ENCODE peak calls at places on chromosomes 12 and 14, in six cellular contexts. One of them, this sample, is unnamed.

GRCh38 chr14:51901475-51902024 is 41.1 kb downstream of the GNG2 start:
- DNase-seq in uterus: no peak
- DNase-seq in kidney: no peak
- DNase-seq in breast epithelium: no peak
- DNase-seq in A549: no peak
- DNase-seq in epithelial cell of prostate: no peak
- DNase-seq in this sample: no peak

GRCh38 chr14:105095236-105095805 is 30.1 kb upstream of the GPR132 start:
- DNase-seq in epithelial cell of prostate: no peak
- DNase-seq in breast epithelium: peak
- DNase-seq in kidney: peak
- DNase-seq in A549: no peak
- DNase-seq in uterus: no peak
- DNase-seq in this sample: no peak

GRCh38 chr12:31206038-31206670 is 119.8 kb downstream of the SINHCAF start:
- DNase-seq in uterus: no peak
- DNase-seq in breast epithelium: no peak
- DNase-seq in kidney: no peak
- DNase-seq in epithelial cell of prostate: peak
- DNase-seq in A549: no peak
- DNase-seq in this sample: no peak

GRCh38 chr12:45671254-45671653 is 58.3 kb upstream of the ARID2 start:
- DNase-seq in kidney: no peak
- DNase-seq in epithelial cell of prostate: no peak
- DNase-seq in uterus: no peak
- DNase-seq in A549: no peak
- DNase-seq in breast epithelium: no peak
- DNase-seq in this sample: no peak

GRCh38 chr12:62859203-62859799 is 75.6 kb downstream of the PPM1H start:
- DNase-seq in uterus: no peak
- DNase-seq in epithelial cell of prostate: no peak
- DNase-seq in breast epithelium: no peak
- DNase-seq in kidney: no peak
- DNase-seq in A549: no peak
- DNase-seq in this sample: no peak

GRCh38 chr12:131988054-131988796 is 38.5 kb downstream of the EP400 start:
- DNase-seq in kidney: no peak
- DNase-seq in breast epithelium: no peak
- DNase-seq in epithelial cell of prostate: no peak
- DNase-seq in A549: no peak
- DNase-seq in uterus: no peak
- DNase-seq in this sample: no peak

GRCh38 chr12:53825246-53826081 is 73.7 kb upstream of the CISTR start:
- DNase-seq in epithelial cell of prostate: peak
- DNase-seq in breast epithelium: no peak
- DNase-seq in A549: peak
- DNase-seq in uterus: no peak
- DNase-seq in kidney: no peak
- DNase-seq in this sample: no peak

GRCh38 chr12:125218952-125219351 is 153.7 kb downstream of the AACS start:
- DNase-seq in breast epithelium: no peak
- DNase-seq in epithelial cell of prostate: no peak
- DNase-seq in A549: no peak
- DNase-seq in kidney: no peak
- DNase-seq in uterus: no peak
- DNase-seq in this sample: no peak

GRCh38 chr14:24080888-24081738 is 9.8 kb downstream of the CPNE6 start:
- DNase-seq in epithelial cell of prostate: no peak
- DNase-seq in A549: peak
- DNase-seq in uterus: peak
- DNase-seq in breast epithelium: peak
- DNase-seq in kidney: peak
- DNase-seq in this sample: peak

GRCh38 chr12:89469361-89469760 is 55.2 kb downstream of the GALNT4 start:
- DNase-seq in A549: no peak
- DNase-seq in uterus: no peak
- DNase-seq in epithelial cell of prostate: no peak
- DNase-seq in breast epithelium: no peak
- DNase-seq in kidney: no peak
- DNase-seq in this sample: no peak

GRCh38 chr14:68379510-68380303 is 413.2 kb downstream of the ZFP36L1 start:
- DNase-seq in epithelial cell of prostate: no peak
- DNase-seq in A549: no peak
- DNase-seq in kidney: no peak
- DNase-seq in uterus: no peak
- DNase-seq in breast epithelium: no peak
- DNase-seq in this sample: no peak

GRCh38 chr14:90398315-90398811 is 1.5 kb downstream of the CALM1 start:
- DNase-seq in breast epithelium: peak
- DNase-seq in A549: no peak
- DNase-seq in epithelial cell of prostate: no peak
- DNase-seq in uterus: peak
- DNase-seq in kidney: peak
- DNase-seq in this sample: peak

GRCh38 chr12:107759410-107759809 is 1.5 kb downstream of the PRDM4 start:
- DNase-seq in uterus: peak
- DNase-seq in breast epithelium: no peak
- DNase-seq in kidney: no peak
- DNase-seq in epithelial cell of prostate: peak
- DNase-seq in A549: peak
- DNase-seq in this sample: no peak

GRCh38 chr12:65607271-65607880 is 216.9 kb upstream of the HMGA2 start:
- DNase-seq in epithelial cell of prostate: no peak
- DNase-seq in A549: no peak
- DNase-seq in kidney: no peak
- DNase-seq in breast epithelium: peak
- DNase-seq in uterus: no peak
- DNase-seq in this sample: no peak

GRCh38 chr14:28297559-28297958 is 469.0 kb upstream of the FOXG1 start:
- DNase-seq in uterus: no peak
- DNase-seq in kidney: no peak
- DNase-seq in epithelial cell of prostate: no peak
- DNase-seq in A549: no peak
- DNase-seq in breast epithelium: no peak
- DNase-seq in this sample: no peak

GRCh38 chr12:129532707-129533499 is 370.9 kb downstream of the TMEM132D start:
- DNase-seq in A549: no peak
- DNase-seq in uterus: no peak
- DNase-seq in epithelial cell of prostate: no peak
- DNase-seq in breast epithelium: no peak
- DNase-seq in kidney: no peak
- DNase-seq in this sample: no peak

GRCh38 chr12:5567021-5567744 is 135.3 kb downstream of the NTF3 start:
- DNase-seq in A549: no peak
- DNase-seq in epithelial cell of prostate: no peak
- DNase-seq in kidney: no peak
- DNase-seq in uterus: no peak
- DNase-seq in breast epithelium: no peak
- DNase-seq in this sample: no peak

GRCh38 chr14:70709726-70710382 is 68.1 kb downstream of the TTC9 start:
- DNase-seq in kidney: no peak
- DNase-seq in breast epithelium: no peak
- DNase-seq in epithelial cell of prostate: no peak
- DNase-seq in A549: no peak
- DNase-seq in uterus: no peak
- DNase-seq in this sample: no peak

GRCh38 chr12:123897221-123897620 is 75.4 kb downstream of the CCDC92 start:
- DNase-seq in kidney: no peak
- DNase-seq in A549: no peak
- DNase-seq in uterus: no peak
- DNase-seq in breast epithelium: no peak
- DNase-seq in epithelial cell of prostate: no peak
- DNase-seq in this sample: no peak

GRCh38 chr14:23564876-23565275 is 2.7 kb downstream of the AP1G2 start:
- DNase-seq in uterus: no peak
- DNase-seq in kidney: peak
- DNase-seq in A549: no peak
- DNase-seq in breast epithelium: no peak
- DNase-seq in epithelial cell of prostate: no peak
- DNase-seq in this sample: no peak

GRCh38 chr12:127191124-127191523 is 1075.8 kb upstream of the TMEM132C start:
- DNase-seq in A549: no peak
- DNase-seq in kidney: no peak
- DNase-seq in breast epithelium: no peak
- DNase-seq in epithelial cell of prostate: peak
- DNase-seq in uterus: no peak
- DNase-seq in this sample: no peak

GRCh38 chr12:116153096-116153495 is 124.4 kb downstream of the MED13L start:
- DNase-seq in breast epithelium: no peak
- DNase-seq in kidney: no peak
- DNase-seq in uterus: no peak
- DNase-seq in A549: no peak
- DNase-seq in epithelial cell of prostate: no peak
- DNase-seq in this sample: no peak

GRCh38 chr12:113479193-113479577 is 7.5 kb upstream of the LHX5 start:
- DNase-seq in epithelial cell of prostate: no peak
- DNase-seq in kidney: no peak
- DNase-seq in breast epithelium: no peak
- DNase-seq in uterus: no peak
- DNase-seq in A549: no peak
- DNase-seq in this sample: no peak

GRCh38 chr12:123269395-123269892 is 2.2 kb downstream of the CDK2AP1 start:
- DNase-seq in uterus: peak
- DNase-seq in kidney: peak
- DNase-seq in breast epithelium: peak
- DNase-seq in epithelial cell of prostate: no peak
- DNase-seq in A549: no peak
- DNase-seq in this sample: no peak

GRCh38 chr14:96270565-96271420 is 14.8 kb downstream of the BDKRB1 start:
- DNase-seq in uterus: no peak
- DNase-seq in A549: no peak
- DNase-seq in breast epithelium: no peak
- DNase-seq in epithelial cell of prostate: no peak
- DNase-seq in kidney: no peak
- DNase-seq in this sample: no peak

GRCh38 chr12:96255077-96255476 is 60.9 kb downstream of the ELK3 start:
- DNase-seq in breast epithelium: no peak
- DNase-seq in uterus: peak
- DNase-seq in kidney: no peak
- DNase-seq in epithelial cell of prostate: no peak
- DNase-seq in A549: no peak
- DNase-seq in this sample: no peak

GRCh38 chr12:26939192-26939832 is 1.0 kb downstream of the FGFR1OP2 start:
- DNase-seq in A549: no peak
- DNase-seq in uterus: no peak
- DNase-seq in breast epithelium: no peak
- DNase-seq in kidney: no peak
- DNase-seq in epithelial cell of prostate: no peak
- DNase-seq in this sample: no peak

GRCh38 chr12:8996682-8997405 is 7.5 kb downstream of the KLRG1 start:
- DNase-seq in kidney: no peak
- DNase-seq in uterus: no peak
- DNase-seq in breast epithelium: no peak
- DNase-seq in epithelial cell of prostate: peak
- DNase-seq in A549: no peak
- DNase-seq in this sample: no peak

GRCh38 chr12:113092478-113093408 is 36.2 kb downstream of the DTX1 start:
- DNase-seq in breast epithelium: no peak
- DNase-seq in epithelial cell of prostate: no peak
- DNase-seq in uterus: no peak
- DNase-seq in kidney: peak
- DNase-seq in A549: peak
- DNase-seq in this sample: no peak

GRCh38 chr12:40325349-40325960 is 100.7 kb downstream of the LRRK2 start:
- DNase-seq in uterus: no peak
- DNase-seq in epithelial cell of prostate: no peak
- DNase-seq in kidney: no peak
- DNase-seq in A549: peak
- DNase-seq in breast epithelium: no peak
- DNase-seq in this sample: no peak
- H3K27ac ChIP-seq in uterus: no peak
- H3K27ac ChIP-seq in epithelial cell of prostate: no peak
- H3K27ac ChIP-seq in kidney: no peak
- H3K27ac ChIP-seq in A549: peak
- H3K27ac ChIP-seq in breast epithelium: no peak
- H3K27ac ChIP-seq in this sample: no peak

DNA sequence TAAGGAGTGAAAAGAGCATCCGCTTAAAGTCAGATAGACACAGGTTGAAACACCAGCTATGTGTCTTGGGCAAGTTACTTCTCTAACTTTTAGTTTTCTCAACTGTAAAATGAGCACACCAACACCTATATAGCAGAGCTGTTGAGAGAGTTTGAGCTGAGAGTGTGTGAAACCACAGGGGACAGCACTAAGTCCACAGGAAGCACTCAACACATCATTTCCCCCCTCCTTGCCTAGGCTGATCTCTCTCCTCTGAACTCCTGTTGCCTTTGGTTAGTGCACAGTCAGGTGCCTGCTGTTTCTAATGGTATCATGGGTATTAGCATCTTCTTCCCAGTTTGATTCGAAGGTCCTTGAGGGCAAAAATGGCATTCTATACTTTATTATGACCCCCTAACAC is 176.7 kb downstream of the DPF3 start:
- DNase-seq in uterus: no peak
- DNase-seq in epithelial cell of prostate: no peak
- DNase-seq in kidney: no peak
- DNase-seq in breast epithelium: no peak
- DNase-seq in A549: no peak
- DNase-seq in this sample: no peak
- H3K27ac ChIP-seq in uterus: no peak
- H3K27ac ChIP-seq in epithelial cell of prostate: no peak
- H3K27ac ChIP-seq in kidney: no peak
- H3K27ac ChIP-seq in breast epithelium: no peak
- H3K27ac ChIP-seq in A549: no peak
- H3K27ac ChIP-seq in this sample: no peak

GRCh38 chr12:109864916-109865315 is 15.4 kb downstream of the GLTP start:
- DNase-seq in A549: no peak
- DNase-seq in epithelial cell of prostate: peak
- DNase-seq in breast epithelium: no peak
- DNase-seq in uterus: no peak
- DNase-seq in kidney: no peak
- DNase-seq in this sample: no peak

GRCh38 chr12:109860961-109861360 is 19.4 kb downstream of the GLTP start:
- DNase-seq in kidney: no peak
- DNase-seq in uterus: no peak
- DNase-seq in epithelial cell of prostate: no peak
- DNase-seq in breast epithelium: no peak
- DNase-seq in A549: no peak
- DNase-seq in this sample: no peak

GRCh38 chr12:109861689-109862314 is 18.5 kb downstream of the GLTP start:
- DNase-seq in epithelial cell of prostate: no peak
- DNase-seq in kidney: no peak
- DNase-seq in uterus: no peak
- DNase-seq in breast epithelium: no peak
- DNase-seq in A549: no peak
- DNase-seq in this sample: no peak

GRCh38 chr12:109868182-109869051 is 11.9 kb downstream of the GLTP start:
- DNase-seq in uterus: no peak
- DNase-seq in A549: no peak
- DNase-seq in epithelial cell of prostate: no peak
- DNase-seq in breast epithelium: no peak
- DNase-seq in kidney: no peak
- DNase-seq in this sample: no peak

GRCh38 chr12:109863961-109864712 is 16.2 kb downstream of the GLTP start:
- DNase-seq in A549: no peak
- DNase-seq in kidney: no peak
- DNase-seq in epithelial cell of prostate: no peak
- DNase-seq in uterus: no peak
- DNase-seq in breast epithelium: no peak
- DNase-seq in this sample: peak
- H3K27ac ChIP-seq in A549: peak
- H3K27ac ChIP-seq in kidney: peak
- H3K27ac ChIP-seq in epithelial cell of prostate: peak
- H3K27ac ChIP-seq in uterus: no peak
- H3K27ac ChIP-seq in breast epithelium: peak
- H3K27ac ChIP-seq in this sample: peak

GRCh38 chr12:115149685-115150378 is 465.9 kb upstream of the TBX3 start:
- DNase-seq in uterus: no peak
- DNase-seq in epithelial cell of prostate: peak
- DNase-seq in breast epithelium: no peak
- DNase-seq in kidney: no peak
- DNase-seq in A549: no peak
- DNase-seq in this sample: no peak
- H3K27ac ChIP-seq in uterus: no peak
- H3K27ac ChIP-seq in epithelial cell of prostate: peak
- H3K27ac ChIP-seq in breast epithelium: no peak
- H3K27ac ChIP-seq in kidney: no peak
- H3K27ac ChIP-seq in A549: no peak
- H3K27ac ChIP-seq in this sample: no peak